ENCODE peak calls at places on chromosomes 5 and 9, in five cellular contexts. I is K562, M is GM12878, S is HCT116, F is H1. E is an unnamed sample.

GRCh38 chr9:129201289-129201688 is 23.2 kb upstream of the IER5L start:
- DNase-seq in S (no peak), I (no peak), M (no peak), F (no peak), E (no peak)

GRCh38 chr9:118281787-118282186 is 577.6 kb downstream of the TLR4 start:
- DNase-seq in M (no peak), F (no peak), I (no peak), S (no peak), E (no peak)

GRCh38 chr5:59485104-59485503 is 408.4 kb downstream of the PDE4D start:
- DNase-seq in M (no peak), F (no peak), S (no peak), I (no peak), E (no peak)

GRCh38 chr5:178207183-178207916 is 3.0 kb downstream of the HNRNPAB start:
- DNase-seq in F (no peak), M (no peak), I (no peak), S (no peak), E (no peak)

GRCh38 chr9:2008372-2008771 is 6.8 kb upstream of the SMARCA2 start:
- DNase-seq in M (no peak), I (no peak), F (no peak), S (no peak), E (no peak)

GRCh38 chr9:88936668-88937067 is 54.6 kb upstream of the S1PR3 start:
- DNase-seq in F (no peak), S (no peak), M (no peak), I (no peak), E (no peak)

GRCh38 chr9:124758061-124758460 is 13.1 kb downstream of the NR6A1 start:
- DNase-seq in S (no peak), I (peak; percentile 56), M (no peak), F (no peak), E (no peak)

GRCh38 chr9:128098936-128099931 is 28.3 kb downstream of the PTGES2 start:
- DNase-seq in S (no peak), I (peak; percentile 46), F (no peak), M (no peak), E (no peak)

GRCh38 chr9:134983094-134983493 is 65.4 kb upstream of the FCN1 start:
- DNase-seq in M (peak; percentile 2), F (peak; percentile 64), S (no peak), I (peak; percentile 50), E (peak; percentile 47)

GRCh38 chr5:176446884-176447537 is 1.2 kb upstream of the FAF2 start:
- DNase-seq in F (no peak), S (no peak), M (no peak), I (peak; percentile 24), E (no peak)

GRCh38 chr9:105475302-105475701 is 27.5 kb downstream of the FSD1L start:
- DNase-seq in S (no peak), I (no peak), F (no peak), M (no peak), E (no peak)

GRCh38 chr9:4762889-4763521 is 22.0 kb upstream of the AK3 start:
- DNase-seq in I (peak; percentile 70), M (no peak), F (no peak), S (no peak), E (no peak)

GRCh38 chr9:87909310-87910041 is 8.3 kb upstream of the SPATA31C1 start:
- DNase-seq in M (no peak), S (peak; percentile 82), I (peak; percentile 42), F (no peak), E (no peak)

GRCh38 chr9:70614786-70615565 is 200.5 kb upstream of the KLF9 start:
- DNase-seq in F (no peak), S (no peak), M (no peak), I (no peak), E (no peak)

GRCh38 chr9:98359569-98359968 is 104.1 kb upstream of the TBC1D2 start:
- DNase-seq in F (no peak), M (no peak), I (no peak), S (no peak), E (no peak)

GRCh38 chr5:179858241-179858585 is 404 bp downstream of the MRNIP start:
- DNase-seq in S (no peak), M (peak; percentile 7), F (no peak), I (peak; percentile 65), E (no peak)

GRCh38 chr5:72988769-72989168 is 32.9 kb downstream of the FCHO2 start:
- DNase-seq in M (no peak), I (peak; percentile 20), F (no peak), S (no peak), E (no peak)

GRCh38 chr5:72991394-72991793 is 35.6 kb downstream of the FCHO2 start:
- DNase-seq in F (no peak), S (no peak), I (no peak), M (no peak), E (no peak)

GRCh38 chr5:72985719-72986118 is 29.9 kb downstream of the FCHO2 start:
- DNase-seq in S (no peak), I (no peak), M (no peak), F (no peak), E (no peak)
- TF ChIP-seq ZNF274 in S (no peak), I (no peak), M (no peak), F (no peak), E (no peak)

GRCh38 chr5:173717959-173718358 is 101.5 kb upstream of the BOD1 start:
- DNase-seq in F (no peak), S (no peak), M (no peak), I (no peak), E (no peak)
- TF ChIP-seq ZNF274 in F (no peak), S (no peak), M (no peak), I (no peak), E (no peak)

GRCh38 chr9:25830381-25830780 is 152.1 kb upstream of the TUSC1 start:
- DNase-seq in M (no peak), I (no peak), F (no peak), S (no peak), E (no peak)
- TF ChIP-seq ZNF274 in M (no peak), I (no peak), F (no peak), S (no peak), E (no peak)

GRCh38 chr9:20925256-20926046 is 106.0 kb downstream of the HACD4 start:
- DNase-seq in F (no peak), S (no peak), I (no peak), M (no peak), E (no peak)
- TF ChIP-seq ZNF274 in F (no peak), S (no peak), I (no peak), M (no peak), E (no peak)

GRCh38 chr5:36108758-36109245 is 42.1 kb upstream of the UGT3A2 start:
- DNase-seq in I (no peak), S (no peak), F (no peak), M (no peak), E (no peak)
- TF ChIP-seq ZNF274 in I (no peak), S (no peak), F (no peak), M (no peak), E (no peak)

GRCh38 chr9:133700861-133701320 is 37.3 kb downstream of the SARDH start:
- DNase-seq in F (no peak), M (no peak), S (no peak), I (no peak), E (no peak)
- TF ChIP-seq ZNF274 in F (no peak), M (no peak), S (no peak), I (no peak), E (no peak)

GRCh38 chr5:80584770-80585169 is 14.7 kb upstream of the ANKRD34B start:
- DNase-seq in S (no peak), I (no peak), M (no peak), F (no peak), E (no peak)

GRCh38 chr5:80576383-80576782 is 6.3 kb upstream of the ANKRD34B start:
- DNase-seq in I (no peak), M (no peak), S (no peak), F (no peak), E (no peak)

GRCh38 chr5:80573062-80573461 is 3.0 kb upstream of the ANKRD34B start:
- DNase-seq in M (no peak), F (no peak), I (no peak), S (no peak), E (no peak)

DNA sequence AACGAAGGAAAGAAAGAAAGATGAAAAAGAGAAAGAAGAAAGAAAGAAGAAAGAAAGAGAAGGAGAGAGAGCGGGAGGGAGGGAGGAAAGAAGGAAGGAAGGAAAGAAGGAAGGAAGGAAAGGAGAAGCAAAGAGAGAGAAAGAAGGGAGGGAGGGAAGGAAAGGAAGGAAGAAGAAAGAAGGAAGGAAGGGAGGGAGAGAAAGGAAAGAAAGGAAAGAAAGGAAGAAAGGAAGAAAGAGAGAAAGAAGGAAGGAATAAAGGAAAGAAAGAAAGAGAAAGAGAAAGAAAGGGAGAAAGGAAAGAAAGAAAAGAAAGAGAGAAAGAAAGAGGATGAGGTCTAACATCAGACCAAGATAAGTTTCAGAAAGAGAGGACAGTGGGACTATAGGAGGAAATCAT is 9.0 kb upstream of the ANKRD34B start:
- DNase-seq in I (no peak), M (no peak), F (no peak), S (no peak), E (no peak)
- TF ChIP-seq ZNF274 in I (no peak), M (no peak), F (no peak), S (no peak), E (no peak)

GRCh38 chr5:143128412-143129071 is 274.9 kb downstream of the NR3C1 start:
- DNase-seq in I (no peak), S (no peak), F (no peak), M (no peak), E (no peak)

GRCh38 chr5:143121135-143121474 is 282.4 kb downstream of the NR3C1 start:
- DNase-seq in F (no peak), S (no peak), M (no peak), I (no peak), E (no peak)

GRCh38 chr5:143126121-143127019 is 277.1 kb downstream of the NR3C1 start:
- DNase-seq in M (peak; percentile 60), I (no peak), F (no peak), S (no peak), E (no peak)

GRCh38 chr5:143120460-143121134 is 282.9 kb downstream of the NR3C1 start:
- DNase-seq in S (no peak), F (no peak), I (no peak), M (no peak), E (no peak)

DNA sequence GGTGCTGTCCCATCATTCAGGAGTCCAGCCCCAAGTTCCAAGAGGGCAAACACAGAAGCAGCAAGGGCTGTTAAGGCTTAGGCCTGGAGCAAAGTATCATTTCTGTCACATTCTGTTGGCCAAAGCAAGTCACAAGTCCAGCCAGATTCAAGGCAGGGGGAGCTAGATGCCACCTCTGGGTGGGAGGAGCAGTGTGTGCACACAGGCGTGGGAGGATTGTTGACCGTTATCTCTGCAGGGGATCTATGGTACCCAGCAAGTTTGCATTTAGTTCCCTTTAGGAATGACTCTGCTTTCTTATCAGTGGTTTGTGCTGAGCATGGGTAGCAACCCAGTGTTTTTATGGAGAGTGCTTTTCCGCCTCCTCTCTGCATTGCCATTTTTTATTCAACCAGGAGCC is 278.9 kb downstream of the NR3C1 start:
- DNase-seq in M (peak; percentile 77), I (peak; percentile 49), S (no peak), F (no peak), E (no peak)
- TF ChIP-seq ZNF274 in M (no peak), I (no peak), S (no peak), F (no peak), E (no peak)